ENCODE peak calls at places on chromosomes 7 and 10, in four cellular contexts. One of them, this sample, is unnamed.

GRCh38 chr10:9294132-9294663 is 1239.7 kb downstream of the GATA3 start:
- DNase-seq in fibroblast of the aortic adventitia: no peak
- DNase-seq in astrocyte of the spinal cord: no peak
- DNase-seq in GM10248: no peak
- DNase-seq in this sample: no peak

GRCh38 chr7:48279420-48279819 is 108.2 kb downstream of the ABCA13 start:
- DNase-seq in fibroblast of the aortic adventitia: no peak
- DNase-seq in astrocyte of the spinal cord: no peak
- DNase-seq in GM10248: no peak
- DNase-seq in this sample: no peak

GRCh38 chr7:49479936-49480544 is 293.4 kb upstream of the VWC2 start:
- DNase-seq in fibroblast of the aortic adventitia: no peak
- DNase-seq in astrocyte of the spinal cord: no peak
- DNase-seq in GM10248: no peak
- DNase-seq in this sample: no peak

GRCh38 chr7:7257899-7258692 is 75.8 kb downstream of the C1GALT1 start:
- DNase-seq in fibroblast of the aortic adventitia: no peak
- DNase-seq in astrocyte of the spinal cord: no peak
- DNase-seq in GM10248: peak; percentile 67
- DNase-seq in this sample: peak; percentile 61

GRCh38 chr7:44244282-44244681 is 43.5 kb downstream of the YKT6 start:
- DNase-seq in fibroblast of the aortic adventitia: no peak
- DNase-seq in astrocyte of the spinal cord: no peak
- DNase-seq in GM10248: peak; percentile 78
- DNase-seq in this sample: peak; percentile 76

GRCh38 chr7:129343099-129343700 is 91.0 kb upstream of the STRIP2 start:
- DNase-seq in fibroblast of the aortic adventitia: peak; percentile 72
- DNase-seq in astrocyte of the spinal cord: peak; percentile 61
- DNase-seq in GM10248: peak; percentile 44
- DNase-seq in this sample: peak; percentile 39

GRCh38 chr10:80204193-80204714 is 1.1 kb downstream of the ANXA11 start:
- DNase-seq in fibroblast of the aortic adventitia: no peak
- DNase-seq in astrocyte of the spinal cord: peak; percentile 27
- DNase-seq in GM10248: no peak
- DNase-seq in this sample: peak; percentile 36

GRCh38 chr7:129877146-129877792 is 75.5 kb downstream of the UBE2H start:
- DNase-seq in fibroblast of the aortic adventitia: no peak
- DNase-seq in astrocyte of the spinal cord: no peak
- DNase-seq in GM10248: no peak
- DNase-seq in this sample: no peak

GRCh38 chr7:2078899-2079298 is 153.8 kb downstream of the MAD1L1 start:
- DNase-seq in fibroblast of the aortic adventitia: no peak
- DNase-seq in astrocyte of the spinal cord: no peak
- DNase-seq in GM10248: no peak
- DNase-seq in this sample: no peak

GRCh38 chr7:73901823-73902597 is 41.1 kb downstream of the TMEM270 start:
- DNase-seq in fibroblast of the aortic adventitia: no peak
- DNase-seq in astrocyte of the spinal cord: no peak
- DNase-seq in GM10248: no peak
- DNase-seq in this sample: no peak

GRCh38 chr10:63605568-63605967 is 84.4 kb downstream of the REEP3 start:
- DNase-seq in fibroblast of the aortic adventitia: no peak
- DNase-seq in astrocyte of the spinal cord: peak; percentile 26
- DNase-seq in GM10248: no peak
- DNase-seq in this sample: no peak

GRCh38 chr10:132784582-132785432 is 1.1 kb downstream of the NKX6-2 start:
- DNase-seq in fibroblast of the aortic adventitia: no peak
- DNase-seq in astrocyte of the spinal cord: no peak
- DNase-seq in GM10248: no peak
- DNase-seq in this sample: no peak

GRCh38 chr10:71281646-71282322 is 37.3 kb upstream of the SLC29A3 start:
- DNase-seq in fibroblast of the aortic adventitia: no peak
- DNase-seq in astrocyte of the spinal cord: no peak
- DNase-seq in GM10248: no peak
- DNase-seq in this sample: no peak

GRCh38 chr7:98265841-98266271 is 13.8 kb upstream of the TECPR1 start:
- DNase-seq in fibroblast of the aortic adventitia: no peak
- DNase-seq in astrocyte of the spinal cord: peak; percentile 33
- DNase-seq in GM10248: no peak
- DNase-seq in this sample: no peak

GRCh38 chr7:127678947-127679346 is 27.0 kb downstream of the SND1 start:
- DNase-seq in fibroblast of the aortic adventitia: peak; percentile 25
- DNase-seq in astrocyte of the spinal cord: peak; percentile 50
- DNase-seq in GM10248: peak; percentile 63
- DNase-seq in this sample: peak; percentile 49

GRCh38 chr7:43248961-43249807 is 136.7 kb downstream of the HECW1 start:
- DNase-seq in fibroblast of the aortic adventitia: peak; percentile 62
- DNase-seq in astrocyte of the spinal cord: peak; percentile 56
- DNase-seq in GM10248: no peak
- DNase-seq in this sample: no peak

GRCh38 chr10:117762819-117763172 is 220.2 kb downstream of the EMX2 start:
- DNase-seq in fibroblast of the aortic adventitia: peak; percentile 49
- DNase-seq in astrocyte of the spinal cord: no peak
- DNase-seq in GM10248: no peak
- DNase-seq in this sample: no peak

GRCh38 chr7:157540020-157540419 is 203.2 kb downstream of the DNAJB6 start:
- DNase-seq in fibroblast of the aortic adventitia: no peak
- DNase-seq in astrocyte of the spinal cord: no peak
- DNase-seq in GM10248: no peak
- DNase-seq in this sample: no peak

GRCh38 chr7:105257338-105257737 is 131.4 kb downstream of the SRPK2 start:
- DNase-seq in fibroblast of the aortic adventitia: no peak
- DNase-seq in astrocyte of the spinal cord: no peak
- DNase-seq in GM10248: no peak
- DNase-seq in this sample: no peak

GRCh38 chr7:104149822-104150221 is 58.0 kb downstream of the ORC5 start:
- DNase-seq in fibroblast of the aortic adventitia: no peak
- DNase-seq in astrocyte of the spinal cord: no peak
- DNase-seq in GM10248: no peak
- DNase-seq in this sample: no peak

GRCh38 chr10:97724341-97724941 is 10.9 kb downstream of the MARVELD1 start:
- DNase-seq in fibroblast of the aortic adventitia: peak; percentile 74
- DNase-seq in astrocyte of the spinal cord: no peak
- DNase-seq in GM10248: no peak
- DNase-seq in this sample: no peak

GRCh38 chr10:78301891-78302738 is 268.5 kb downstream of the RPS24 start:
- DNase-seq in fibroblast of the aortic adventitia: no peak
- DNase-seq in astrocyte of the spinal cord: no peak
- DNase-seq in GM10248: no peak
- DNase-seq in this sample: peak; percentile 20

GRCh38 chr10:123429631-123430257 is 236.4 kb upstream of the GPR26 start:
- DNase-seq in fibroblast of the aortic adventitia: peak; percentile 22
- DNase-seq in astrocyte of the spinal cord: peak; percentile 3
- DNase-seq in GM10248: no peak
- DNase-seq in this sample: no peak

GRCh38 chr7:129176853-129177369 is 11.5 kb upstream of the SMO start:
- DNase-seq in fibroblast of the aortic adventitia: no peak
- DNase-seq in astrocyte of the spinal cord: no peak
- DNase-seq in GM10248: no peak
- DNase-seq in this sample: no peak

GRCh38 chr7:49669692-49670260 is 103.7 kb upstream of the VWC2 start:
- DNase-seq in fibroblast of the aortic adventitia: no peak
- DNase-seq in astrocyte of the spinal cord: no peak
- DNase-seq in GM10248: no peak
- DNase-seq in this sample: no peak

GRCh38 chr10:33571616-33572015 is 237.1 kb upstream of the NRP1 start:
- DNase-seq in fibroblast of the aortic adventitia: peak; percentile 35
- DNase-seq in astrocyte of the spinal cord: no peak
- DNase-seq in GM10248: no peak
- DNase-seq in this sample: no peak

GRCh38 chr7:33706666-33707194 is 198.6 kb upstream of the BMPER start:
- DNase-seq in fibroblast of the aortic adventitia: no peak
- DNase-seq in astrocyte of the spinal cord: no peak
- DNase-seq in GM10248: no peak
- DNase-seq in this sample: no peak

GRCh38 chr7:140342732-140343514 is 55.4 kb downstream of the SLC37A3 start:
- DNase-seq in fibroblast of the aortic adventitia: peak; percentile 26
- DNase-seq in astrocyte of the spinal cord: no peak
- DNase-seq in GM10248: peak; percentile 32
- DNase-seq in this sample: no peak
- TF ChIP-seq CTCF in fibroblast of the aortic adventitia: peak; percentile 41
- TF ChIP-seq CTCF in astrocyte of the spinal cord: peak; percentile 42
- TF ChIP-seq CTCF in GM10248: peak; percentile 18
- TF ChIP-seq CTCF in this sample: peak; percentile 35

DNA sequence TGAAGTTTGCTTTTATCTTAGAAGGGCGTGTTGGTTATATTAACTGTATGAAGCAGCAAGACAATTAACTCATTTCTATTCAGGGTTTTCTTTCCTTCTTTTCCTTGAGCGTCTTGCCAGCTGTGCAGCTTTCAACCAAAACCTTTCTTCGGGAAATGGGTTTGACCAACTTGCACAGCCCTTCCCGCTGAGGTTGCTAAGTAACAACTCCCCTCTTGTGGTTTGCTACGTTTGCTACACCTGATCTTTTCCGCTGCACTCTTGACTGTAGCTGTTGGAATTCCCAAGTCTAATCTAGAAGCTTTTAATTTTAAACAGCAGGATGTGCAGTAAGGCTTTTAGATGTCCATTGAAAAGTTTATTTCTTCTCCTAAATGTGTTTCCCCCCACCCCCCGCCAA is 116.9 kb downstream of the CDCA7L start:
- DNase-seq in fibroblast of the aortic adventitia: no peak
- DNase-seq in astrocyte of the spinal cord: no peak
- DNase-seq in GM10248: no peak
- DNase-seq in this sample: no peak
- TF ChIP-seq CTCF in fibroblast of the aortic adventitia: no peak
- TF ChIP-seq CTCF in astrocyte of the spinal cord: no peak
- TF ChIP-seq CTCF in GM10248: no peak
- TF ChIP-seq CTCF in this sample: no peak

DNA sequence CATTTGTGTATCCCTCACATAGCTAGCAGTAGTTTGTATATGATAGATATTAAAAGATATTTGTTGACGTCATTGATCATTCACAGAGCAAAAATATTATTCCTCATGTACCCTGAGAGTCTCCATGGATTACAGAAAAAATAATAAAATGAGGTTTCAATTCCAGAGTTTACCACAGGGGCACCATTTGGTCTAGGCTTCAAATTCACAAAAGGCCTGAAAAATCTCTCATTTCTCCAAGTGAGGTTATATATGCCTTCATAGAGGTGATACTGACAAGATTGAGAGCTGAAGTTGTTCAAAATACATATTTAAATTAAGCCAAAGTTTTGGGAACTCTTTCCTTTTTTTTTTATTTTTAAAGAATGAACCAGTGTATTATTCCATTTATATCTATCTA is 52.7 kb downstream of the TMEM26 start:
- DNase-seq in fibroblast of the aortic adventitia: no peak
- DNase-seq in astrocyte of the spinal cord: no peak
- DNase-seq in GM10248: no peak
- DNase-seq in this sample: no peak
- TF ChIP-seq CTCF in fibroblast of the aortic adventitia: peak; percentile 26
- TF ChIP-seq CTCF in astrocyte of the spinal cord: no peak
- TF ChIP-seq CTCF in GM10248: no peak
- TF ChIP-seq CTCF in this sample: no peak

GRCh38 chr10:67257427-67258144 is 331.8 kb downstream of the LRRTM3 start:
- DNase-seq in fibroblast of the aortic adventitia: no peak
- DNase-seq in astrocyte of the spinal cord: no peak
- DNase-seq in GM10248: no peak
- DNase-seq in this sample: no peak
- TF ChIP-seq CTCF in fibroblast of the aortic adventitia: no peak
- TF ChIP-seq CTCF in astrocyte of the spinal cord: no peak
- TF ChIP-seq CTCF in GM10248: no peak
- TF ChIP-seq CTCF in this sample: no peak

DNA sequence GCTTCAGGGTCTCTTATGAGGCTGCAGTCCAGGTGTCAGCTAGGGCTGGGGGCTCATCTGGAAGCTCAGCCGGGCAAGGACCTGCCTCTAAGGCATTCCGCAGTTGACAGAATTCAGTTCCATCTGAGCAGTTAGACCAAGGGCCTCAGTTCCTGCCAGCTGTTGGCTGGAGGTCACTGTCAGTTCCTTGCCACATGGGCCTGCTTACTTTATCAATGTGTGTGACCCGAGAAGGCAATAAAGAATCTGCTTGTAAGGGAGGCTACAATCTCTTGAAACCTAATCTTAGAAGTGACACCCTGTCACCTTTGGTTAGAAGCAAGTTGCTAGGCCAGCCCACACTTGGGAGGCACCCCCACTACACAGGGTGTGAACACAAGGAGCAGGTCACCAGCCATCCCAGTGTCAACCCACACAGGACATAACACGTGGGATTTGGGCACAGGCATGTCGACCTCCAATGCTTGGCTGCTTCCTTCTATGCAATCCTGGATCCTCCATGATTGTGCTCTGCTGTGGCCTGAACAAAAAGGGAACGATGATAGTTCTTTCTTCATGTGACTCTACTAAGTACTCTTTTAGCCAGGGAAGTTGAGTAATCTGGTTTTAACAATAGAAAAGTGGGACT is 41.8 kb downstream of the MTURN start:
- DNase-seq in fibroblast of the aortic adventitia: no peak
- DNase-seq in astrocyte of the spinal cord: no peak
- DNase-seq in GM10248: no peak
- DNase-seq in this sample: no peak
- TF ChIP-seq CTCF in fibroblast of the aortic adventitia: no peak
- TF ChIP-seq CTCF in astrocyte of the spinal cord: no peak
- TF ChIP-seq CTCF in GM10248: no peak
- TF ChIP-seq CTCF in this sample: no peak